ENCODE peak calls at places on chromosomes 6 and 20, in seven cellular contexts. One of them, this sample, is unnamed. For H3K4me1, the result is how much of the 10 kb centered on the place peaks cover.

GRCh38 chr6:108203189-108204119 is 37.6 kb downstream of the NR2E1 start:
- DNase-seq in testis: no peak
- DNase-seq in A549: no peak
- DNase-seq in sigmoid colon: no peak
- DNase-seq in left ventricle myocardium inferior: no peak
- DNase-seq in suprapubic skin: no peak
- DNase-seq in Peyer's patch: no peak
- DNase-seq in this sample: no peak

GRCh38 chr6:36323062-36323461 is 13.6 kb downstream of the BNIP5 start:
- DNase-seq in testis: no peak
- DNase-seq in A549: peak
- DNase-seq in sigmoid colon: no peak
- DNase-seq in left ventricle myocardium inferior: no peak
- DNase-seq in suprapubic skin: no peak
- DNase-seq in Peyer's patch: no peak
- DNase-seq in this sample: peak

GRCh38 chr20:25547999-25548398 is 37.3 kb downstream of the NINL start:
- DNase-seq in testis: no peak
- DNase-seq in A549: no peak
- DNase-seq in sigmoid colon: no peak
- DNase-seq in left ventricle myocardium inferior: no peak
- DNase-seq in suprapubic skin: no peak
- DNase-seq in Peyer's patch: no peak
- DNase-seq in this sample: no peak

GRCh38 chr6:167396659-167397490 is 72.0 kb downstream of the TTLL2 start:
- DNase-seq in testis: no peak
- DNase-seq in A549: no peak
- DNase-seq in sigmoid colon: no peak
- DNase-seq in left ventricle myocardium inferior: no peak
- DNase-seq in suprapubic skin: no peak
- DNase-seq in Peyer's patch: no peak
- DNase-seq in this sample: no peak

GRCh38 chr6:170130771-170131241 is 160.1 kb downstream of the DLL1 start:
- DNase-seq in testis: peak
- DNase-seq in A549: no peak
- DNase-seq in sigmoid colon: peak
- DNase-seq in left ventricle myocardium inferior: no peak
- DNase-seq in suprapubic skin: peak
- DNase-seq in Peyer's patch: no peak
- DNase-seq in this sample: no peak

GRCh38 chr20:11032611-11033010 is 358.8 kb upstream of the JAG1 start:
- DNase-seq in testis: no peak
- DNase-seq in A549: no peak
- DNase-seq in sigmoid colon: no peak
- DNase-seq in left ventricle myocardium inferior: no peak
- DNase-seq in suprapubic skin: no peak
- DNase-seq in Peyer's patch: no peak
- DNase-seq in this sample: no peak

GRCh38 chr6:89826029-89826528 is 3.6 kb upstream of the CASP8AP2 start:
- DNase-seq in testis: no peak
- DNase-seq in A549: no peak
- DNase-seq in sigmoid colon: no peak
- DNase-seq in left ventricle myocardium inferior: no peak
- DNase-seq in suprapubic skin: no peak
- DNase-seq in Peyer's patch: no peak
- DNase-seq in this sample: no peak

GRCh38 chr6:37072526-37072925 is 67.1 kb downstream of the FGD2 start:
- DNase-seq in testis: no peak
- DNase-seq in A549: no peak
- DNase-seq in sigmoid colon: no peak
- DNase-seq in left ventricle myocardium inferior: no peak
- DNase-seq in suprapubic skin: no peak
- DNase-seq in Peyer's patch: no peak
- DNase-seq in this sample: no peak

GRCh38 chr6:8279094-8279805 is 156.1 kb downstream of the SLC35B3 start:
- DNase-seq in testis: no peak
- DNase-seq in A549: no peak
- DNase-seq in sigmoid colon: no peak
- DNase-seq in left ventricle myocardium inferior: no peak
- DNase-seq in suprapubic skin: no peak
- DNase-seq in Peyer's patch: no peak
- DNase-seq in this sample: no peak

GRCh38 chr6:118548136-118548535 is at the start of gene PLN:
- DNase-seq in testis: no peak
- DNase-seq in A549: no peak
- DNase-seq in sigmoid colon: no peak
- DNase-seq in left ventricle myocardium inferior: no peak
- DNase-seq in suprapubic skin: no peak
- DNase-seq in Peyer's patch: no peak
- DNase-seq in this sample: peak

GRCh38 chr6:1596088-1596852 is 13.4 kb upstream of the FOXC1 start:
- DNase-seq in testis: peak
- DNase-seq in A549: peak
- DNase-seq in sigmoid colon: peak
- DNase-seq in left ventricle myocardium inferior: peak
- DNase-seq in suprapubic skin: no peak
- DNase-seq in Peyer's patch: peak
- DNase-seq in this sample: peak

GRCh38 chr6:75147512-75147911 is 58.3 kb downstream of the COL12A1 start:
- DNase-seq in testis: no peak
- DNase-seq in A549: no peak
- DNase-seq in sigmoid colon: no peak
- DNase-seq in left ventricle myocardium inferior: no peak
- DNase-seq in suprapubic skin: no peak
- DNase-seq in Peyer's patch: no peak
- DNase-seq in this sample: no peak

GRCh38 chr6:151609146-151609962 is 115.5 kb downstream of the CCDC170 start:
- DNase-seq in testis: peak
- DNase-seq in A549: no peak
- DNase-seq in sigmoid colon: peak
- DNase-seq in left ventricle myocardium inferior: peak
- DNase-seq in suprapubic skin: no peak
- DNase-seq in Peyer's patch: no peak
- DNase-seq in this sample: no peak

GRCh38 chr6:5334341-5334740 is 73.0 kb downstream of the FARS2 start:
- DNase-seq in testis: no peak
- DNase-seq in A549: no peak
- DNase-seq in sigmoid colon: no peak
- DNase-seq in left ventricle myocardium inferior: no peak
- DNase-seq in suprapubic skin: no peak
- DNase-seq in Peyer's patch: no peak
- DNase-seq in this sample: no peak

GRCh38 chr6:12148841-12149240 is 136.7 kb downstream of the HIVEP1 start:
- DNase-seq in testis: no peak
- DNase-seq in A549: no peak
- DNase-seq in sigmoid colon: no peak
- DNase-seq in left ventricle myocardium inferior: no peak
- DNase-seq in suprapubic skin: no peak
- DNase-seq in Peyer's patch: no peak
- DNase-seq in this sample: no peak

GRCh38 chr6:92589970-92590369 is 829.4 kb downstream of the EPHA7 start:
- DNase-seq in testis: no peak
- DNase-seq in A549: no peak
- DNase-seq in sigmoid colon: no peak
- DNase-seq in left ventricle myocardium inferior: no peak
- DNase-seq in suprapubic skin: no peak
- DNase-seq in Peyer's patch: no peak
- DNase-seq in this sample: no peak

GRCh38 chr6:81638366-81638765 is 114.1 kb downstream of the TENT5A start:
- DNase-seq in testis: no peak
- DNase-seq in A549: no peak
- DNase-seq in sigmoid colon: no peak
- DNase-seq in left ventricle myocardium inferior: no peak
- DNase-seq in suprapubic skin: no peak
- DNase-seq in Peyer's patch: no peak
- DNase-seq in this sample: no peak

GRCh38 chr20:32077192-32077591 is 25.1 kb downstream of the HCK start:
- DNase-seq in testis: no peak
- DNase-seq in A549: no peak
- DNase-seq in sigmoid colon: no peak
- DNase-seq in left ventricle myocardium inferior: no peak
- DNase-seq in suprapubic skin: no peak
- DNase-seq in Peyer's patch: no peak
- DNase-seq in this sample: no peak

GRCh38 chr6:117487831-117488230 is 5.4 kb downstream of the DCBLD1 start:
- DNase-seq in testis: no peak
- DNase-seq in A549: no peak
- DNase-seq in sigmoid colon: no peak
- DNase-seq in left ventricle myocardium inferior: no peak
- DNase-seq in suprapubic skin: no peak
- DNase-seq in Peyer's patch: no peak
- DNase-seq in this sample: peak

GRCh38 chr6:70254784-70255183 is 48.1 kb downstream of the COL9A1 start:
- DNase-seq in testis: no peak
- DNase-seq in A549: no peak
- DNase-seq in sigmoid colon: no peak
- DNase-seq in left ventricle myocardium inferior: no peak
- DNase-seq in suprapubic skin: no peak
- DNase-seq in Peyer's patch: no peak
- DNase-seq in this sample: no peak

GRCh38 chr6:18406955-18407738 is 20.0 kb downstream of the RNF144B start:
- DNase-seq in testis: no peak
- DNase-seq in A549: no peak
- DNase-seq in sigmoid colon: no peak
- DNase-seq in left ventricle myocardium inferior: no peak
- DNase-seq in suprapubic skin: no peak
- DNase-seq in Peyer's patch: no peak
- DNase-seq in this sample: no peak

GRCh38 chr20:56715309-56715708 is 86.2 kb downstream of the TFAP2C start:
- DNase-seq in testis: no peak
- DNase-seq in A549: no peak
- DNase-seq in sigmoid colon: no peak
- DNase-seq in left ventricle myocardium inferior: no peak
- DNase-seq in suprapubic skin: no peak
- DNase-seq in Peyer's patch: no peak
- DNase-seq in this sample: no peak

GRCh38 chr6:169556758-169557505 is 144.9 kb downstream of the WDR27 start:
- DNase-seq in testis: no peak
- DNase-seq in A549: no peak
- DNase-seq in sigmoid colon: no peak
- DNase-seq in left ventricle myocardium inferior: no peak
- DNase-seq in suprapubic skin: no peak
- DNase-seq in Peyer's patch: no peak
- DNase-seq in this sample: no peak

DNA sequence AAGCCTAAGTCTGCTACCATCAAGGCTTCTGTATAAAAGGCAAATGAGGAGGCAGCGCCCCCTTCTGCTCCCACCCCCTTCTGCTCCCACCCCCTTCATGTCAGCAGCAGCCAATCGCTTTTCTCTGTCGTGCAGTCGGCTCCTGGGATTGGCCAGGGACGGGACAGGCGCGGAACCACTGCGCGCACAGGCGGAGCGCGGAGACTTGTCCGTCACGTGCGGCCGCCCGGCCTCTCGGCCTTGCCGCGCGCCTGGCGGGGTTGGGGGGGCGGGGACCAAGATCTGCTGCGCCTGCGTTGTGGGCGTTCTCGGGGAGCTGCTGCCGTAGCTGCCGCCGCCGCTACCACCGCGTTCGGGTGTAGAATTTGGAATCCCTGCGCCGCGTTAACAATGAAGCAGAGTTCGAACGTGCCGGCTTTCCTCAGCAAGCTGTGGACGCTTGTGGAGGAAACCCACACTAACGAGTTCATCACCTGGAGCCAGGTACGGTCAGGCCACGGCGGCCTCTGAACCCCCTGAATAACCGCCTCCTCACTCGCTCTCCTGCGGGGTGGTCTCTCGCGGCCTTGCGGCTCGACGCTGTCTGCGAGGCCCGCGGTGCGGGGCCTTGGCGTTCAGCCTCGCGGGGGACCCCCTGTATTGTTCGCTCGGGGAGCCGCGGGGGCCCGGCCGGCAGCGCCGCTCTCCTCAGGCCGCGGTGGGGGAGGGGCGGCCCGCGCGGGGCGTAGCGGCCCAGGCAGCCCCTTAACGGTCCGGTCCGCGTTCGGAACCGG is at the start of gene HSF2:
- DNase-seq in testis: peak
- DNase-seq in A549: peak
- DNase-seq in sigmoid colon: peak
- DNase-seq in left ventricle myocardium inferior: peak
- DNase-seq in suprapubic skin: peak
- DNase-seq in Peyer's patch: peak
- DNase-seq in this sample: peak
- TF ChIP-seq CTCF in testis: no peak
- TF ChIP-seq CTCF in A549: no peak
- TF ChIP-seq CTCF in sigmoid colon: no peak
- TF ChIP-seq CTCF in left ventricle myocardium inferior: peak
- TF ChIP-seq CTCF in suprapubic skin: peak
- TF ChIP-seq CTCF in Peyer's patch: peak
- TF ChIP-seq CTCF in this sample: peak

GRCh38 chr20:4016349-4017050 is 1.1 kb upstream of the RNF24 start:
- DNase-seq in testis: no peak
- DNase-seq in A549: no peak
- DNase-seq in sigmoid colon: no peak
- DNase-seq in left ventricle myocardium inferior: no peak
- DNase-seq in suprapubic skin: no peak
- DNase-seq in Peyer's patch: no peak
- DNase-seq in this sample: no peak
- H3K4me3 ChIP-seq in testis: no peak
- H3K4me3 ChIP-seq in A549: no peak
- H3K4me3 ChIP-seq in sigmoid colon: no peak
- H3K4me3 ChIP-seq in left ventricle myocardium inferior: no peak
- H3K4me3 ChIP-seq in suprapubic skin: no peak
- H3K4me3 ChIP-seq in Peyer's patch: no peak
- H3K4me3 ChIP-seq in this sample: no peak

GRCh38 chr20:1808101-1808500 is 87.1 kb upstream of the SIRPA start:
- DNase-seq in testis: no peak
- DNase-seq in A549: no peak
- DNase-seq in sigmoid colon: no peak
- DNase-seq in left ventricle myocardium inferior: no peak
- DNase-seq in suprapubic skin: no peak
- DNase-seq in Peyer's patch: no peak
- DNase-seq in this sample: no peak
- H3K4me1 ChIP-seq in testis: under half
- H3K4me1 ChIP-seq in A549: half or more
- H3K4me1 ChIP-seq in sigmoid colon: under half
- H3K4me1 ChIP-seq in left ventricle myocardium inferior: under half
- H3K4me1 ChIP-seq in suprapubic skin: half or more
- H3K4me1 ChIP-seq in Peyer's patch: under half
- H3K4me1 ChIP-seq in this sample: under half

GRCh38 chr20:38751360-38751976 is 3.2 kb downstream of the ACTR5 start:
- DNase-seq in testis: no peak
- DNase-seq in A549: peak
- DNase-seq in sigmoid colon: no peak
- DNase-seq in left ventricle myocardium inferior: no peak
- DNase-seq in suprapubic skin: no peak
- DNase-seq in Peyer's patch: no peak
- DNase-seq in this sample: peak
- TF ChIP-seq CTCF in testis: peak
- TF ChIP-seq CTCF in A549: peak
- TF ChIP-seq CTCF in sigmoid colon: peak
- TF ChIP-seq CTCF in left ventricle myocardium inferior: peak
- TF ChIP-seq CTCF in suprapubic skin: peak
- TF ChIP-seq CTCF in Peyer's patch: peak
- TF ChIP-seq CTCF in this sample: peak